ENCODE peak calls at places on chromosome 11, in eight cellular contexts. E, R, M, W, A, D, L and H are unnamed samples.

GRCh38 chr11:102911758-102912481 is 37.1 kb upstream of the MMP12 start:
- DNase-seq in D (no peak), A (no peak), R (no peak), M (no peak), L (no peak), E (no peak), W (no peak), H (peak)

GRCh38 chr11:72814831-72815618 is 814 bp downstream of the ATG16L2 start:
- DNase-seq in R (peak), E (no peak), M (no peak), A (no peak), D (no peak), W (no peak), L (no peak), H (peak)

GRCh38 chr11:57515332-57516060 is at the start of gene SLC43A1:
- DNase-seq in W (no peak), E (no peak), R (peak), M (no peak), D (peak), L (no peak), A (peak), H (peak)

GRCh38 chr11:32137263-32137662 is 46.4 kb downstream of the RCN1 start:
- DNase-seq in D (no peak), M (no peak), E (peak), W (peak), R (no peak), L (no peak), A (no peak), H (no peak)

GRCh38 chr11:110286298-110287040 is 9.9 kb downstream of the RDX start:
- DNase-seq in L (no peak), W (no peak), M (no peak), R (no peak), D (no peak), E (no peak), A (no peak), H (no peak)

GRCh38 chr11:65855927-65856363 is 2.0 kb downstream of the CFL1 start:
- DNase-seq in A (no peak), R (no peak), E (no peak), W (no peak), M (no peak), L (no peak), D (no peak), H (peak)

GRCh38 chr11:77151804-77152513 is 23.9 kb downstream of the MYO7A start:
- DNase-seq in D (peak), A (no peak), M (peak), E (no peak), L (no peak), R (peak), W (no peak), H (no peak)

GRCh38 chr11:35151241-35151640 is 12.3 kb downstream of the CD44 start:
- DNase-seq in R (no peak), L (no peak), M (no peak), W (no peak), A (no peak), E (no peak), D (no peak), H (no peak)

GRCh38 chr11:47565340-47566165 is at the start of gene PTPMT1:
- DNase-seq in L (peak), W (no peak), R (peak), D (peak), E (no peak), M (peak), A (peak), H (peak)

GRCh38 chr11:20131744-20132666 is 28.3 kb downstream of the DBX1 start:
- DNase-seq in L (peak), A (peak), E (no peak), M (peak), R (peak), W (no peak), D (peak), H (peak)

GRCh38 chr11:130999992-131000770 is 83.9 kb upstream of the SNX19 start:
- DNase-seq in W (peak), L (no peak), D (no peak), M (no peak), A (no peak), E (peak), R (no peak), H (no peak)

GRCh38 chr11:60345489-60345888 is 18.4 kb downstream of the MS4A6E start:
- DNase-seq in A (peak), E (no peak), W (no peak), L (no peak), R (peak), D (peak), M (no peak), H (peak)

GRCh38 chr11:125429174-125429707 is 66.8 kb downstream of the FEZ1 start:
- DNase-seq in R (peak), M (peak), L (peak), E (no peak), D (peak), A (peak), W (no peak), H (peak)

GRCh38 chr11:117887431-117888139 is 11.1 kb upstream of the FXYD6 start:
- DNase-seq in D (peak), E (no peak), R (no peak), M (no peak), A (no peak), L (no peak), W (no peak), H (no peak)

GRCh38 chr11:117420598-117420997 is 92.9 kb downstream of the CEP164 start:
- DNase-seq in E (no peak), A (no peak), R (no peak), L (no peak), D (no peak), M (no peak), W (no peak), H (no peak)

GRCh38 chr11:76622481-76623094 is 48.0 kb downstream of the LRRC32 start:
- DNase-seq in L (no peak), D (no peak), A (no peak), R (peak), W (no peak), E (no peak), M (no peak), H (no peak)

GRCh38 chr11:606245-606644 is 9.5 kb downstream of the IRF7 start:
- DNase-seq in E (no peak), A (peak), L (no peak), R (no peak), W (no peak), M (no peak), D (no peak), H (no peak)

GRCh38 chr11:60948251-60948650 is 3.7 kb downstream of the SLC15A3 start:
- DNase-seq in D (no peak), W (no peak), M (no peak), R (no peak), A (no peak), L (no peak), E (no peak), H (no peak)

GRCh38 chr11:112537846-112538330 is 277.2 kb upstream of the PLET1 start:
- DNase-seq in R (no peak), M (no peak), E (no peak), W (no peak), L (no peak), A (no peak), D (no peak), H (no peak)

GRCh38 chr11:126679033-126679432 is 321.5 kb downstream of the KIRREL3 start:
- DNase-seq in L (no peak), R (no peak), D (no peak), A (no peak), W (no peak), M (no peak), E (no peak), H (no peak)

GRCh38 chr11:66371627-66372415 is at the start of gene SLC29A2:
- DNase-seq in R (peak), E (no peak), D (peak), W (no peak), L (no peak), M (peak), A (peak), H (peak)

GRCh38 chr11:75893202-75893601 is 78.2 kb downstream of the UVRAG start:
- DNase-seq in W (no peak), E (no peak), L (no peak), A (no peak), R (no peak), M (no peak), D (no peak), H (no peak)

GRCh38 chr11:82233211-82233610 is 500.5 kb downstream of the FAM181B start:
- DNase-seq in D (no peak), W (no peak), E (no peak), R (no peak), A (no peak), M (no peak), L (no peak), H (no peak)

GRCh38 chr11:70077411-70078094 is 564 bp upstream of the ANO1 start:
- DNase-seq in M (no peak), W (no peak), D (no peak), L (no peak), A (no peak), R (no peak), E (no peak), H (no peak)

GRCh38 chr11:123751777-123752176 is 2.5 kb downstream of the OR6X1 start:
- DNase-seq in W (no peak), E (no peak), L (no peak), M (no peak), R (no peak), D (no peak), A (no peak), H (no peak)

GRCh38 chr11:36012410-36012809 is 68.5 kb downstream of the LDLRAD3 start:
- DNase-seq in M (no peak), E (no peak), D (no peak), A (no peak), W (no peak), R (no peak), L (no peak), H (no peak)

GRCh38 chr11:119935341-119935925 is 202.5 kb downstream of the TRIM29 start:
- DNase-seq in E (no peak), L (peak), A (no peak), M (no peak), R (no peak), D (no peak), W (no peak), H (no peak)

GRCh38 chr11:23288001-23288783 is 427.9 kb upstream of the CCDC179 start:
- DNase-seq in A (no peak), L (no peak), W (peak), M (no peak), R (no peak), E (peak), D (no peak), H (no peak)

GRCh38 chr11:48018561-48019229 is 38.3 kb downstream of the PTPRJ start:
- DNase-seq in M (no peak), L (no peak), W (no peak), R (no peak), A (no peak), D (no peak), E (no peak), H (peak)

GRCh38 chr11:47177229-47177845 is 658 bp upstream of the ARFGAP2 start:
- DNase-seq in W (peak), A (peak), L (peak), M (peak), D (peak), R (peak), E (no peak), H (peak)

GRCh38 chr11:111696556-111696955 is 69.6 kb downstream of the PPP2R1B start:
- DNase-seq in W (peak), E (no peak), A (no peak), D (no peak), M (no peak), R (no peak), L (no peak), H (no peak)

GRCh38 chr11:110599207-110599606 is 113.0 kb downstream of the ARHGAP20 start:
- DNase-seq in L (no peak), R (no peak), E (no peak), M (no peak), W (no peak), A (no peak), D (no peak), H (no peak)

GRCh38 chr11:645536-645935 is 8.5 kb downstream of the DRD4 start:
- DNase-seq in W (no peak), R (no peak), A (no peak), M (no peak), E (no peak), D (no peak), L (peak), H (no peak)

GRCh38 chr11:120195601-120196289 is 15.1 kb upstream of the OAF start:
- DNase-seq in A (no peak), D (no peak), R (no peak), E (no peak), L (no peak), W (no peak), M (no peak), H (peak)

GRCh38 chr11:117535870-117536411 is 208.3 kb downstream of the CEP164 start:
- DNase-seq in A (no peak), M (no peak), D (no peak), E (no peak), L (peak), W (no peak), R (no peak), H (no peak)

GRCh38 chr11:16040151-16040550 is 316.2 kb downstream of the SOX6 start:
- DNase-seq in L (no peak), E (no peak), A (no peak), M (no peak), R (no peak), W (no peak), D (no peak), H (no peak)

GRCh38 chr11:111541209-111542061 is 915 bp downstream of the LAYN start:
- DNase-seq in L (peak), E (peak), W (no peak), D (peak), R (peak), M (no peak), A (no peak), H (peak)